ENCODE peak calls at places on chromosomes 3 and 15, in four cellular contexts. Q is esophagus squamous epithelium, I is ovary, J is HCT116. K is an unnamed sample. For H3K27me3, the result is how much of the 10 kb centered on the place peaks cover.

GRCh38 chr15:67805008-67805681 is 20.2 kb upstream of the SKOR1 start:
- DNase-seq in Q (no peak), I (no peak), J (no peak), K (no peak)

GRCh38 chr3:9782777-9783176 is 9.5 kb downstream of the TADA3 start:
- DNase-seq in Q (no peak), I (no peak), J (no peak), K (no peak)

GRCh38 chr15:66646799-66647198 is 55.2 kb upstream of the SMAD6 start:
- DNase-seq in Q (no peak), I (no peak), J (no peak), K (no peak)

GRCh38 chr3:53850895-53851294 is 4.5 kb downstream of the IL17RB start:
- DNase-seq in Q (no peak), I (no peak), J (no peak), K (peak)

GRCh38 chr15:93428135-93428534 is 339.1 kb upstream of the RGMA start:
- DNase-seq in Q (no peak), I (no peak), J (peak), K (no peak)

GRCh38 chr3:129224984-129225393 is 24.4 kb upstream of the COPG1 start:
- DNase-seq in Q (peak), I (peak), J (no peak), K (peak)

GRCh38 chr15:69154684-69155083 is 5.8 kb upstream of the GLCE start:
- DNase-seq in Q (no peak), I (no peak), J (no peak), K (no peak)

GRCh38 chr3:45534580-45535080 is 59.9 kb upstream of the LIMD1 start:
- DNase-seq in Q (no peak), I (no peak), J (no peak), K (no peak)

GRCh38 chr3:132838477-132838876 is 116.3 kb upstream of the NPHP3 start:
- DNase-seq in Q (no peak), I (no peak), J (no peak), K (no peak)

GRCh38 chr3:13049400-13049799 is 23.8 kb downstream of the IQSEC1 start:
- DNase-seq in Q (no peak), I (no peak), J (no peak), K (no peak)

GRCh38 chr3:157174265-157174615 is 14.3 kb upstream of the CCNL1 start:
- DNase-seq in Q (no peak), I (peak), J (no peak), K (no peak)

GRCh38 chr3:151379083-151379734 is 5.3 kb downstream of the P2RY12 start:
- DNase-seq in Q (no peak), I (peak), J (peak), K (no peak)

GRCh38 chr15:75195122-75195765 is 6.4 kb upstream of the C15orf39 start:
- DNase-seq in Q (no peak), I (no peak), J (no peak), K (no peak)

GRCh38 chr15:52291204-52291603 is 4.4 kb downstream of the MYO5C start:
- DNase-seq in Q (no peak), I (no peak), J (no peak), K (no peak)

GRCh38 chr3:195820901-195821300 is 9.2 kb upstream of the MUC4 start:
- DNase-seq in Q (no peak), I (no peak), J (no peak), K (no peak)

GRCh38 chr3:4825572-4826236 is 153.5 kb upstream of the BHLHE40 start:
- DNase-seq in Q (no peak), I (no peak), J (no peak), K (peak)

GRCh38 chr3:192834428-192834827 is 83.2 kb downstream of the MB21D2 start:
- DNase-seq in Q (no peak), I (no peak), J (no peak), K (no peak)

GRCh38 chr3:70308760-70309159 is 3.7 kb downstream of the MDFIC2 start:
- DNase-seq in Q (no peak), I (no peak), J (no peak), K (no peak)

GRCh38 chr15:48345516-48345915 is 14.3 kb downstream of the DUT start:
- DNase-seq in Q (no peak), I (no peak), J (no peak), K (no peak)

GRCh38 chr15:49083471-49084284 is 37.4 kb upstream of the SECISBP2L start:
- DNase-seq in Q (no peak), I (no peak), J (no peak), K (no peak)

GRCh38 chr3:48268936-48269551 is 28.1 kb downstream of the ZNF589 start:
- DNase-seq in Q (no peak), I (no peak), J (no peak), K (no peak)

GRCh38 chr3:148707596-148708386 is 10.1 kb downstream of the AGTR1 start:
- DNase-seq in Q (no peak), I (no peak), J (no peak), K (no peak)

GRCh38 chr3:179681492-179682263 is 28.8 kb downstream of the USP13 start:
- DNase-seq in Q (no peak), I (peak), J (no peak), K (no peak)
- H3K27me3 ChIP-seq in Q (under half), I (under half), J (under half), K (under half)

DNA sequence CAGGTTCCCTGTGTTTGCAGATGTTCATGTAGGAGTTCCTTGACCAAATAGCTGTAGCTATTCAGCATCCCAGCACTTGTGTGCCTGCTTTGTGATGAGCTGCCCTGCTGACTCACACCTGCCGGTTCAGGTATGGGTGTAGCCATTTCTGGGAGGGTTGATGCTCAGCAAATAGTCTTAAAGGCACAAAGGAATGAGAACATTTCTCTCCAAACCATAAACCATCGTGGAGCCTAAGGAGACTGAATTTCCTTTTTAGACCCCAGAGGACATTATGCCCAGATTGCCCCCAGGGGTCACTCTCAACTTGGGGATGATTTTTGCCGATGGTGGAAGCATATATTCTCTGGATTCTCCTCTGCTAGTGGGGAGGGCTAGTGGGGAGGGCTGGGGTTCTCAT is 80.6 kb downstream of the ADAMTSL3 start:
- DNase-seq in Q (no peak), I (peak), J (peak), K (no peak)
- TF ChIP-seq CTCF in Q (no peak), I (no peak), J (peak), K (no peak)

GRCh38 chr3:124126446-124127017 is 134.6 kb upstream of the ROPN1 start:
- DNase-seq in Q (no peak), I (no peak), J (no peak), K (no peak)
- H3K4me3 ChIP-seq in Q (no peak), I (no peak), J (no peak), K (no peak)

DNA sequence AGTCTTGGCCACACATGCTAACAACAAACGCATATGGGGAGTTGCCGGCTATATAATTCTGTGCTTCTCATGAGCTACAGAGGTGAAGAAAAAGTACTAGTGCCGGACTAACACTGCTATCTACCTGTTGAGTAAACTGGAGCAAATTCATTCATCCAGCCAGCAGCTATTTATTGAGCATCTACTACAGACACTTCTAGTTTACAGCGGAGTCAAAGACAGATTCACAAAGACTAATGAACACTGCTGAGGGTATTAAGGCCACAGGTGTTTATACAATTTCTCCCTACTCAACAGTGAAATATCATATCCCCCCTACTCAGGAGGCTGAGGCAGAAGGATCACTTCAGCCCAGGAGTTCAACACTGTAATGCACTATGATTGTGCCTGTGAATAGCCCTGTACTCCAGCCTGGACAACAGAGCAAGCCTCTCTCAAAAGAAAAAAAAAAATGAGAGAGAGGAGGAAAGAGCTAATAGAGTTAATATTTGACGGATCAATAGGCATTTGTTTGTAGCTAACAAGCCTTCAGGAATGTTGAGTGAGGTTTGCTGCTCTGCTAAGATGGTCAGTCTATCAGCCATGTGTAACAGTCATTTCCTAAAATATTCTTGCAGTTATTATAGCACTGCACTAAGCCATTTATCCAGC is 17.8 kb downstream of the ADCY5 start:
- DNase-seq in Q (no peak), I (no peak), J (no peak), K (no peak)
- H3K27me3 ChIP-seq in Q (under half), I (under half), J (under half), K (under half)

DNA sequence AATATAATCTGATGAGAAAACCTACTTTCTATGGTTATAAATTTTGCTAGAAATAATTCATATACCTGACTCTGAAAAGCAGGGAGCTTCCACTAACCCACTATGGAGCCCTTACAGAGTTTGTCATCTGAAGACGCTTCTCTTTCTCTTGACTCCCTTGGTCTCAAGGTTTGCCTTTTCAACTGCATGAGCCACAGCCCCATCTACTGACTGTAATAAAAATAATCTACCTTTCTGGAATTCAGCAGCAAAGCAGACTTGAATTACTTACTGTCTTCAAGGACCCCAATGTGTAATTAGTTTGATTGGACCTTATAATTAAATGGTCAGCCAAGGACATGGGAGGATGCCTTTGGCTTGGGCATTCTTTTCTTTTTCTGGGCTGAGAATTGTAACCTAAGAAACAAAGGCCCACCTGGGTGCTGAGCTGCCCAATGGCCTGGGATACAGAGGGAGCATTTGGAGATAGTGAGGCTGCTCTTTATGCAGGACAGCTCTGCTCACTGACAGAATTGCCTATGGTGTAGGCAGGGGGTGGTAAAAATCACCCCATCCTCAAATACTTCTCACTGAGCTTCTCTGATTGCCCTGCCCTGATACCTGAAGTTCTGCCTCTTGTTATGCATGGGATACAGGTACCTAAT is 178.6 kb upstream of the TRIM42 start:
- DNase-seq in Q (no peak), I (no peak), J (no peak), K (no peak)
- TF ChIP-seq CTCF in Q (no peak), I (no peak), J (peak), K (peak)